ENCODE peak calls at places on chromosomes 3 and 15, in six cellular contexts. O is body of pancreas, R is OCI-LY7, Q is AG04450, L is MM.1S, Z is psoas muscle. K is an unnamed sample.

GRCh38 chr15:60212536-60212935 is 185.2 kb downstream of the ANXA2 start:
- DNase-seq in L (peak; percentile 12), R (no peak), Q (no peak), Z (no peak), O (no peak), K (no peak)

GRCh38 chr3:187086831-187087230 is 52.5 kb downstream of the RPL39L start:
- DNase-seq in L (no peak), R (no peak), Q (no peak), Z (no peak), O (no peak), K (no peak)

GRCh38 chr15:31801152-31801551 is 229.2 kb upstream of the CHRNA7 start:
- DNase-seq in Z (no peak), R (no peak), L (no peak), Q (no peak), O (no peak), K (peak; percentile 21)

GRCh38 chr3:55283441-55283925 is 203.6 kb downstream of the WNT5A start:
- DNase-seq in L (no peak), Z (no peak), O (no peak), Q (no peak), R (no peak), K (no peak)

GRCh38 chr15:40590635-40591105 is 3.4 kb upstream of the KNL1 start:
- DNase-seq in O (no peak), R (no peak), L (no peak), Z (no peak), Q (no peak), K (no peak)

GRCh38 chr3:45881031-45882022 is 5.0 kb upstream of the CCR9 start:
- DNase-seq in Q (no peak), R (no peak), Z (no peak), L (peak; percentile 54), O (no peak), K (no peak)

GRCh38 chr3:121624147-121624852 is 31.1 kb downstream of the FBXO40 start:
- DNase-seq in Z (no peak), Q (no peak), O (no peak), R (no peak), L (no peak), K (no peak)

GRCh38 chr3:186361246-186361611 is 805 bp downstream of the DGKG start:
- DNase-seq in Z (no peak), L (no peak), Q (no peak), O (no peak), R (no peak), K (no peak)

GRCh38 chr15:77470227-77470626 is 49.5 kb downstream of the HMG20A start:
- DNase-seq in L (no peak), Q (no peak), Z (no peak), O (no peak), R (no peak), K (no peak)

GRCh38 chr15:77266708-77267387 is 153.1 kb downstream of the PEAK1 start:
- DNase-seq in Z (no peak), R (no peak), O (no peak), Q (no peak), L (no peak), K (no peak)

GRCh38 chr15:92361321-92362090 is 32.2 kb upstream of the ST8SIA2 start:
- DNase-seq in Q (no peak), O (no peak), Z (no peak), L (no peak), R (no peak), K (no peak)

GRCh38 chr3:126315083-126315658 is 42.0 kb downstream of the KLF15 start:
- DNase-seq in R (no peak), L (no peak), O (no peak), Q (no peak), Z (no peak), K (no peak)

GRCh38 chr3:9098716-9099675 is 135.7 kb upstream of the RAD18 start:
- DNase-seq in O (no peak), L (no peak), R (no peak), Z (no peak), Q (no peak), K (peak; percentile 67)

GRCh38 chr3:171193693-171194092 is 167.2 kb upstream of the SLC2A2 start:
- DNase-seq in Q (no peak), Z (no peak), R (no peak), O (no peak), L (no peak), K (no peak)

GRCh38 chr3:30855390-30855789 is 39.1 kb downstream of the GADL1 start:
- DNase-seq in Q (no peak), R (no peak), Z (no peak), L (no peak), O (no peak), K (no peak)

GRCh38 chr3:111691293-111691909 is 96.3 kb upstream of the ZBED2 start:
- DNase-seq in O (no peak), Q (no peak), L (peak; percentile 46), R (peak; percentile 30), Z (no peak), K (no peak)

GRCh38 chr3:46482632-46483311 is 15.0 kb upstream of the RTP3 start:
- DNase-seq in O (no peak), Z (no peak), L (no peak), R (no peak), Q (no peak), K (no peak)

GRCh38 chr15:85667491-85668424 is 127.0 kb downstream of the KLHL25 start:
- DNase-seq in R (no peak), L (peak; percentile 68), Z (no peak), O (peak; percentile 40), Q (peak; percentile 95), K (no peak)

GRCh38 chr3:191500892-191501291 is 39.9 kb downstream of the PYDC2 start:
- DNase-seq in Z (no peak), Q (no peak), O (no peak), R (no peak), L (no peak), K (no peak)

GRCh38 chr3:67699877-67700276 is 45.5 kb upstream of the SUCLG2 start:
- DNase-seq in L (no peak), O (no peak), R (no peak), Q (no peak), Z (no peak), K (no peak)

GRCh38 chr3:182818296-182818978 is 25.1 kb downstream of the ATP11B start:
- DNase-seq in O (no peak), Q (no peak), R (no peak), Z (no peak), L (no peak), K (no peak)

GRCh38 chr3:134974621-134975020 is 179.6 kb downstream of the EPHB1 start:
- DNase-seq in Q (no peak), O (no peak), R (no peak), L (no peak), Z (no peak), K (no peak)

GRCh38 chr3:140244893-140245292 is 309.9 kb downstream of the CLSTN2 start:
- DNase-seq in R (no peak), L (no peak), Z (no peak), Q (no peak), O (no peak), K (no peak)

GRCh38 chr3:10935028-10935427 is 57.5 kb upstream of the SLC6A1 start:
- DNase-seq in Z (no peak), Q (no peak), L (no peak), R (no peak), O (no peak), K (no peak)

DNA sequence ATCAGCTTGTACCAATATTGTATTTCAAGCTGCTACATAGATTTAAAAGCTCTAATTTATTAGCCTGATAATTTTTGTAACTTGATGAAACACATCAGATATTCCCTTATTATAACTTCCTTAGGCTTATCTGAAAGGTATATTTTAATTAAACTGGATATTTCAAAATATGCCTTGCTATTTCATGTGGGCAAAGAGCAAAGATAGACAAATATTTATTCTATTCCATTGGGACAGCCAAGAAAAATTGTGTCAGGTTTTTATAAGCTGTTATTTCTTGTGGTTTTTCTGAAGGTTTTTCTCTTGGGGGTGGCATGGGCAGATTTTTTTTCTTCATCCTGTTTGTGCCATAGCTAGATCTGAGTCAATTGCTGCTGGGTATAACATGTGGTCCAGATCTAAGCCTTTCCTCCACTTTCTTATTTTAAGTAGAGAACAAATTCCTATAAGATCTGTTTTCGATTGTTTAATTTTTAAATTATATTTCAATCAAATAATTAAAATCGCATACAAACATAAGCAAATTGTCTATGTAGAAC is 249.5 kb downstream of the NAALADL2 start:
- DNase-seq in R (no peak), Q (no peak), Z (no peak), L (peak; percentile 33), O (no peak), K (no peak)
- H3K27ac ChIP-seq in R (no peak overlapping the region), Q (no peak overlapping the region), Z (no peak overlapping the region), L (no peak overlapping the region), O (no peak overlapping the region), K (no peak overlapping the region)

DNA sequence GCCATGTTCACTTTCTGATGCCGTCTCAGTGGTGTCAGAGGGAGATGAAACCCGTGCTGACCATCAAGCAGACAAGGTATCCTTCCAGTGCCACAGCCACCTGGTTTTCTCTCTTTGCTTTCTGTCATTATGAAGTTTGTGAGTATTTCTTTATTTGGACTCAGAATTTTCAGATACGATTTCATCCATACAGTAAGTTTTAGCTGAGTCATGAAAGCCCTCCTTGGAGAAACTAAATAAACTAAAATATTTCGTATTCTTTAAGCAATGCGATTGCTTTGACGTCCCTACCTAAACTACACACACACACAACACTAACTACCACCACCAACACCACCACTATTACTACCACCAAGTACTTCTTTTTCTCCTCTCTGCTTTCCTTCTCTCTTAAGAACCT is 350.1 kb downstream of the NTRK3 start:
- DNase-seq in L (no peak), Z (no peak), R (no peak), Q (no peak), O (no peak), K (no peak)
- H3K27ac ChIP-seq in L (no peak overlapping the region), Z (no peak overlapping the region), R (no peak overlapping the region), Q (no peak overlapping the region), O (no peak overlapping the region), K (no peak overlapping the region)

DNA sequence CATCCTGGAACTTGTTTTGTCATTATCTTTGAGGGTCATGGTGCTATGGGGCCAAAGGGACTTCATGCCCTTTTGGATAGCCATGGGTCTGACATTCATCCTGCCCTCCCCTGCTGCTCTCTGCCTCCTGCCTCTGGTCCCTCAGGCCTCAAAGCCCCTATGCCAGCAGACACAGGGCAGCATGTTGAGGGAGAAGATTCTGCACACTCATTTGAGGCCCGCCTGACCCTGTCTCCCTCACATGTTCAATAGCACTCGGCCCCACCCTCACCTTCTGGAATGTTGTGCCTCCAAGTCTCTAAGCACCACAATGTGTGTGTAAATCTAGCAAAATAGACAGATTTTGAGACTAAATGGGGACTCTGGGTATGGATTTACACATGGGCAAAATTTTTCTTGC is 178.7 kb upstream of the ANKRD28 start:
- DNase-seq in Q (no peak), O (no peak), L (no peak), R (no peak), Z (no peak), K (no peak)
- H3K27ac ChIP-seq in Q (no peak overlapping the region), O (no peak overlapping the region), L (no peak overlapping the region), R (no peak overlapping the region), Z (peak overlapping the region; percentile 30), K (no peak overlapping the region)

GRCh38 chr3:177680442-177680821 is 483.1 kb upstream of the TBL1XR1 start:
- DNase-seq in Q (no peak), O (no peak), R (no peak), L (no peak), Z (no peak), K (no peak)

GRCh38 chr3:177681156-177681555 is 483.9 kb upstream of the TBL1XR1 start:
- DNase-seq in O (no peak), Q (no peak), L (no peak), R (no peak), Z (no peak), K (no peak)

GRCh38 chr3:177681852-177682251 is 484.6 kb upstream of the TBL1XR1 start:
- DNase-seq in R (no peak), Z (no peak), L (no peak), O (no peak), Q (no peak), K (no peak)

GRCh38 chr3:177676947-177677587 is 479.8 kb upstream of the TBL1XR1 start:
- DNase-seq in R (no peak), Q (no peak), L (no peak), Z (no peak), O (peak; percentile 43), K (no peak)

GRCh38 chr3:177679568-177680441 is 482.5 kb upstream of the TBL1XR1 start:
- DNase-seq in Q (no peak), L (peak; percentile 57), O (no peak), R (no peak), Z (no peak), K (no peak)
- H3K27ac ChIP-seq in Q (peak overlapping the region; percentile 50), L (no peak overlapping the region), O (no peak overlapping the region), R (no peak overlapping the region), Z (no peak overlapping the region), K (peak overlapping the region; percentile 2)